ENCODE peak calls at places on chromosomes 16 and 17, in nine cellular contexts. D is fibroblast of lung; S is tibial artery; G is CD4-positive, CD25-positive, alpha-beta regulatory T cell; I is psoas muscle; M is ovary; N is CD8-positive, alpha-beta memory T cell; X is GM23248; W is right cardiac atrium. C is an unnamed sample. For H3K4me1, the result is how much of the 10 kb centered on the place peaks cover.

GRCh38 chr16:87729266-87729954 is 36.4 kb downstream of the KLHDC4 start:
- DNase-seq in S (no peak), M (no peak), I (no peak), W (no peak), D (no peak), X (no peak), N (no peak), G (no peak), C (no peak)

GRCh38 chr17:78933025-78933958 is 8.1 kb upstream of the TIMP2 start:
- DNase-seq in S (peak), I (peak), D (peak), M (peak), N (no peak), W (peak), X (peak), G (peak), C (peak)

GRCh38 chr16:57534881-57535658 is 1.3 kb downstream of the CCDC102A start:
- DNase-seq in M (peak), S (peak), X (peak), W (peak), G (no peak), D (no peak), I (no peak), N (peak), C (no peak)

GRCh38 chr16:6081320-6081976 is 983.9 kb upstream of the EEF2KMT start:
- DNase-seq in M (no peak), D (peak), X (peak), S (no peak), I (no peak), N (no peak), W (no peak), G (no peak), C (no peak)

GRCh38 chr16:56848056-56848936 is 16.7 kb upstream of the SLC12A3 start:
- DNase-seq in S (peak), D (peak), G (no peak), N (no peak), X (peak), W (peak), I (peak), M (peak), C (no peak)

GRCh38 chr17:32731556-32732295 is 145.2 kb downstream of the MYO1D start:
- DNase-seq in I (no peak), N (no peak), X (no peak), D (no peak), W (no peak), S (no peak), G (no peak), M (no peak), C (no peak)

GRCh38 chr16:57846078-57846697 is 43.9 kb upstream of the KIFC3 start:
- DNase-seq in X (no peak), W (no peak), G (no peak), M (peak), D (peak), I (no peak), N (no peak), S (no peak), C (no peak)

GRCh38 chr17:65936013-65936412 is 255.9 kb downstream of the CEP112 start:
- DNase-seq in W (no peak), S (no peak), N (no peak), M (no peak), I (no peak), G (no peak), D (peak), X (peak), C (no peak)

GRCh38 chr16:80231888-80232287 is 308.9 kb upstream of the DYNLRB2 start:
- DNase-seq in G (no peak), X (peak), S (no peak), N (no peak), D (peak), I (no peak), M (no peak), W (no peak), C (no peak)

GRCh38 chr16:57314161-57314785 is 29.8 kb upstream of the PLLP start:
- DNase-seq in X (no peak), S (no peak), G (no peak), M (no peak), N (no peak), D (no peak), I (no peak), W (no peak), C (no peak)

GRCh38 chr16:50531359-50531758 is 16.8 kb upstream of the NKD1 start:
- DNase-seq in X (no peak), M (no peak), D (no peak), W (no peak), G (no peak), N (no peak), I (no peak), S (no peak), C (no peak)

GRCh38 chr17:55432358-55433028 is 10.9 kb upstream of the MMD start:
- DNase-seq in X (peak), W (no peak), M (no peak), D (peak), S (no peak), I (no peak), N (no peak), G (no peak), C (no peak)

GRCh38 chr16:4465977-4466779 is 8.2 kb downstream of the NMRAL1 start:
- DNase-seq in W (peak), S (no peak), G (peak), D (no peak), I (no peak), M (no peak), X (no peak), N (no peak), C (peak)

GRCh38 chr17:39598635-39599005 is 9.1 kb downstream of the NEUROD2 start:
- DNase-seq in G (no peak), M (no peak), S (no peak), D (no peak), N (no peak), W (no peak), I (no peak), X (no peak), C (no peak)

GRCh38 chr17:71959129-71959528 is 161.7 kb upstream of the SOX9 start:
- DNase-seq in W (no peak), S (no peak), I (no peak), D (no peak), X (peak), M (no peak), G (no peak), N (no peak), C (no peak)

GRCh38 chr16:89368604-89369249 is 121.6 kb downstream of the ANKRD11 start:
- DNase-seq in D (peak), S (no peak), G (no peak), X (no peak), N (no peak), W (no peak), M (no peak), I (no peak), C (no peak)

GRCh38 chr16:89365044-89365467 is 125.3 kb downstream of the ANKRD11 start:
- DNase-seq in M (no peak), N (no peak), I (no peak), W (peak), G (no peak), S (no peak), D (peak), X (peak), C (no peak)

GRCh38 chr16:89365996-89366395 is 124.4 kb downstream of the ANKRD11 start:
- DNase-seq in S (no peak), D (no peak), W (no peak), G (no peak), M (no peak), N (no peak), I (no peak), X (no peak), C (no peak)

GRCh38 chr16:89367538-89368059 is 122.8 kb downstream of the ANKRD11 start:
- DNase-seq in W (no peak), M (no peak), N (no peak), D (no peak), G (no peak), X (no peak), I (no peak), S (no peak), C (no peak)

GRCh38 chr16:89366561-89367537 is 123.5 kb downstream of the ANKRD11 start:
- DNase-seq in G (no peak), X (no peak), W (peak), I (no peak), D (no peak), S (no peak), M (no peak), N (no peak), C (no peak)
- H3K4me1 ChIP-seq in G (half or more), X (half or more), W (under half), I (half or more), D (under half), S (under half), M (under half), N (half or more), C (half or more)

GRCh38 chr17:41733348-41734138 is 900 bp downstream of the HAP1 start:
- DNase-seq in N (no peak), S (no peak), D (no peak), I (no peak), W (no peak), M (no peak), X (no peak), G (no peak), C (no peak)
- H3K4me3 ChIP-seq in N (no peak), S (no peak), D (peak), I (peak), W (peak), M (no peak), X (peak), G (no peak), C (no peak)

GRCh38 chr16:72369273-72369672 is 197.3 kb upstream of the PMFBP1 start:
- DNase-seq in X (no peak), G (no peak), I (no peak), S (no peak), N (no peak), W (no peak), D (no peak), M (no peak), C (no peak)

GRCh38 chr16:72367841-72368240 is 195.9 kb upstream of the PMFBP1 start:
- DNase-seq in I (no peak), S (no peak), M (no peak), N (no peak), D (no peak), G (no peak), X (peak), W (no peak), C (no peak)

GRCh38 chr16:72372646-72373045 is 200.7 kb upstream of the PMFBP1 start:
- DNase-seq in D (no peak), S (no peak), I (no peak), M (no peak), X (no peak), G (no peak), W (no peak), N (no peak), C (no peak)

GRCh38 chr16:72371307-72372081 is 199.5 kb upstream of the PMFBP1 start:
- DNase-seq in W (no peak), D (peak), G (no peak), X (peak), I (no peak), N (no peak), M (no peak), S (no peak), C (no peak)

DNA sequence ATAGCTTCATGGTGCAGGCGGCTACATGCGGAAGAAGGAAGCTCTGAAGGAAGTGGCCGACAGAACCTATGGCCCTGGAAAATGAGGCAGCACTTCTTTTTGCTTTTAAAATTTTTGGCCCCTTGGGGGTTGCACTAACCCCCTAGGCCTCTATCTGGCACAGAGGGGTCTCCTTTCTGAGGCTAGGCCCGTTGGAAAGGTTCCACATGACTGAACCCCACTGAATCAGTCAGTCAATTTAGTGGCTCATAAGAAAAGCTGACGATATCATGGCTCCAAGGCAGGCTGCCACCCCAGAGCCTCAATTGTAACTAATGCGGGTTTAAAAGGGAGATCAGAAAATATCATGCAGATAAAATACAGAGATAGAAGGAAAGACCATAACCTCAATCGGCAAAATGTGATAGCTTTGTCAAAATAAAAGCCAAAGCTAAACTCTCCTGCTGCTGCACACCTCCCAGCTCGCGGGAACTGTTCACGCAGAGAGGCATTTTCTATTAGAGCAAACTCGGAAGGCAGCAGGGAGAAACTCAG is 200.2 kb upstream of the PMFBP1 start:
- DNase-seq in G (no peak), N (no peak), I (no peak), D (no peak), W (no peak), X (no peak), M (no peak), S (no peak), C (no peak)
- H3K27ac ChIP-seq in G (no peak), N (no peak), I (no peak), D (no peak), W (no peak), X (no peak), M (no peak), S (no peak), C (no peak)

GRCh38 chr17:80945736-80946135 is 45.9 kb upstream of the CHMP6 start:
- DNase-seq in D (no peak), M (no peak), S (peak), I (no peak), G (no peak), N (no peak), X (no peak), W (peak), C (no peak)
- H3K4me1 ChIP-seq in D (under half), M (under half), S (under half), I (under half), G (under half), N (under half), X (under half), W (under half), C (under half)

C was measured in CD4-positive, alpha-beta memory T cell.